ENCODE peak calls at places on chromosomes 7 and 10, in nine cellular contexts. B, D, I, G, V, R, L, O and E are unnamed samples.

GRCh38 chr10:101030492-101031127 is 319 bp downstream of the PDZD7 start:
- DNase-seq in R (no peak), G (no peak), B (no peak), D (no peak), V (no peak), I (no peak), L (no peak), O (peak), E (no peak)

GRCh38 chr10:106615081-106615480 is 549.4 kb downstream of the SORCS1 start:
- DNase-seq in D (no peak), R (no peak), V (peak), B (no peak), O (no peak), I (no peak), G (no peak), L (no peak), E (no peak)

GRCh38 chr10:1267568-1267967 is 211.4 kb downstream of the WDR37 start:
- DNase-seq in B (no peak), R (no peak), V (no peak), I (no peak), D (no peak), L (no peak), O (no peak), G (no peak), E (no peak)

GRCh38 chr7:83934118-83934734 is 260.4 kb downstream of the SEMA3A start:
- DNase-seq in O (peak), D (no peak), I (no peak), G (no peak), R (no peak), B (no peak), V (no peak), L (peak), E (no peak)

GRCh38 chr10:124741922-124742417 is 2.2 kb downstream of the FAM53B start:
- DNase-seq in L (no peak), O (no peak), R (no peak), G (peak), V (peak), B (peak), I (no peak), D (no peak), E (no peak)

GRCh38 chr7:87001214-87001613 is 58.2 kb downstream of the ELAPOR2 start:
- DNase-seq in B (no peak), V (peak), G (no peak), O (peak), D (no peak), L (no peak), I (no peak), R (no peak), E (no peak)

GRCh38 chr7:41508755-41509154 is 194.1 kb downstream of the INHBA start:
- DNase-seq in I (no peak), B (no peak), D (no peak), G (no peak), O (peak), L (no peak), V (peak), R (no peak), E (no peak)

GRCh38 chr10:73182568-73182967 is 14.6 kb downstream of the FAM149B1 start:
- DNase-seq in L (no peak), O (no peak), V (peak), D (no peak), G (no peak), R (no peak), I (no peak), B (no peak), E (peak)

GRCh38 chr10:77531441-77532001 is 106.1 kb downstream of the KCNMA1 start:
- DNase-seq in D (no peak), O (peak), B (peak), I (no peak), R (no peak), V (peak), G (no peak), L (peak), E (peak)

GRCh38 chr10:25696013-25696708 is 237.9 kb upstream of the MYO3A start:
- DNase-seq in R (no peak), O (no peak), G (no peak), B (no peak), L (no peak), D (no peak), I (no peak), V (no peak), E (no peak)

GRCh38 chr7:135716677-135717238 is 11.2 kb downstream of the SLC13A4 start:
- DNase-seq in D (no peak), R (no peak), B (no peak), L (no peak), O (peak), V (no peak), G (no peak), I (no peak), E (peak)

GRCh38 chr10:133274751-133275682 is 1.7 kb downstream of the ADAM8 start:
- DNase-seq in B (no peak), V (peak), O (no peak), R (peak), G (peak), D (peak), L (no peak), I (peak), E (no peak)

GRCh38 chr10:91711885-91712284 is 79.0 kb upstream of the PPP1R3C start:
- DNase-seq in I (no peak), O (peak), G (no peak), B (no peak), D (no peak), V (no peak), R (no peak), L (no peak), E (no peak)

GRCh38 chr7:134845461-134845860 is 66.0 kb downstream of the CALD1 start:
- DNase-seq in L (peak), G (no peak), R (no peak), D (no peak), I (no peak), V (no peak), O (no peak), B (no peak), E (no peak)

GRCh38 chr10:132665946-132666732 is 119.8 kb downstream of the NKX6-2 start:
- DNase-seq in R (no peak), I (no peak), G (peak), L (peak), B (no peak), O (peak), V (no peak), D (no peak), E (no peak)

GRCh38 chr7:80910228-80910627 is 8.6 kb downstream of the SEMA3C start:
- DNase-seq in O (no peak), B (no peak), G (no peak), V (no peak), D (no peak), R (no peak), L (no peak), I (no peak), E (no peak)

GRCh38 chr10:131787961-131788360 is 112.8 kb upstream of the PPP2R2D start:
- DNase-seq in B (no peak), D (no peak), R (no peak), I (no peak), O (no peak), V (no peak), L (no peak), G (no peak), E (no peak)

GRCh38 chr10:58361353-58361752 is 23.9 kb upstream of the TFAM start:
- DNase-seq in B (no peak), R (no peak), V (no peak), I (no peak), O (no peak), G (no peak), D (no peak), L (no peak), E (no peak)

GRCh38 chr7:44911911-44912310 is 26.6 kb upstream of the PURB start:
- DNase-seq in I (no peak), L (no peak), R (no peak), B (no peak), V (no peak), O (no peak), D (no peak), G (no peak), E (no peak)

GRCh38 chr7:129437190-129437589 is 3.0 kb downstream of the STRIP2 start:
- DNase-seq in R (no peak), B (no peak), G (no peak), O (no peak), D (no peak), V (no peak), I (no peak), L (no peak), E (no peak)

GRCh38 chr7:42144253-42145002 is 92.6 kb downstream of the GLI3 start:
- DNase-seq in B (no peak), O (no peak), G (no peak), V (no peak), I (no peak), R (no peak), L (no peak), D (no peak), E (peak)

GRCh38 chr10:116848032-116848911 is 1.0 kb upstream of the ENO4 start:
- DNase-seq in L (no peak), B (no peak), D (no peak), R (no peak), V (no peak), O (peak), G (peak), I (no peak), E (no peak)

GRCh38 chr7:77354914-77355313 is 61.2 kb downstream of the GSAP start:
- DNase-seq in R (no peak), G (no peak), D (no peak), I (no peak), B (no peak), O (no peak), L (no peak), V (no peak), E (no peak)